ENCODE peak calls at places on chromosome 9, in four cellular contexts. N is breast epithelium, T is HCT116, R is HL-60. B is an unnamed sample. For H3K27me3, the result is how much of the 10 kb centered on the place peaks cover.

GRCh38 chr9:101582593-101582992 is 12.2 kb downstream of the PPP3R2 start:
- DNase-seq in N (no peak), T (no peak), R (no peak), B (no peak)

GRCh38 chr9:99400184-99400731 is 178.2 kb downstream of the SEC61B start:
- DNase-seq in N (no peak), T (no peak), R (no peak), B (no peak)

GRCh38 chr9:15306068-15306756 is 804 bp downstream of the TTC39B start:
- DNase-seq in N (peak), T (no peak), R (no peak), B (no peak)

GRCh38 chr9:116550728-116551436 is 136.2 kb upstream of the TRIM32 start:
- DNase-seq in N (no peak), T (no peak), R (no peak), B (no peak)

GRCh38 chr9:108188482-108188881 is 667.3 kb downstream of the ACTL7B start:
- DNase-seq in N (no peak), T (no peak), R (no peak), B (no peak)

GRCh38 chr9:96218821-96219614 is 83.0 kb downstream of the HSD17B3 start:
- DNase-seq in N (no peak), T (no peak), R (no peak), B (no peak)

GRCh38 chr9:16386579-16387077 is 483.8 kb downstream of the BNC2 start:
- DNase-seq in N (no peak), T (no peak), R (no peak), B (no peak)

GRCh38 chr9:73527521-73527920 is 375.9 kb downstream of the ANXA1 start:
- DNase-seq in N (no peak), T (no peak), R (no peak), B (no peak)

GRCh38 chr9:123267481-123268239 is 726 bp downstream of the STRBP start:
- DNase-seq in N (no peak), T (no peak), R (no peak), B (no peak)

GRCh38 chr9:79408617-79409016 is 163.1 kb upstream of the TLE4 start:
- DNase-seq in N (no peak), T (no peak), R (no peak), B (no peak)

GRCh38 chr9:94627287-94627686 is 12.0 kb downstream of the FBP1 start:
- DNase-seq in N (no peak), T (no peak), R (no peak), B (no peak)

GRCh38 chr9:94630281-94630680 is 9.0 kb downstream of the FBP1 start:
- DNase-seq in N (no peak), T (no peak), R (no peak), B (no peak)

GRCh38 chr9:94630833-94631232 is 8.5 kb downstream of the FBP1 start:
- DNase-seq in N (peak), T (no peak), R (no peak), B (no peak)

GRCh38 chr9:94631599-94631998 is 7.7 kb downstream of the FBP1 start:
- DNase-seq in N (no peak), T (no peak), R (no peak), B (no peak)

GRCh38 chr9:94632736-94633135 is 6.6 kb downstream of the FBP1 start:
- DNase-seq in N (no peak), T (no peak), R (no peak), B (no peak)
- TF ChIP-seq POLR2AphosphoS5 in N (no peak), T (no peak), R (no peak), B (no peak)

GRCh38 chr9:136024286-136024685 is 63.1 kb upstream of the UBAC1 start:
- DNase-seq in N (no peak), T (no peak), R (no peak), B (no peak)

GRCh38 chr9:136025481-136025880 is 64.3 kb upstream of the UBAC1 start:
- DNase-seq in N (no peak), T (no peak), R (no peak), B (no peak)

GRCh38 chr9:136028760-136029470 is 66.2 kb downstream of the NACC2 start:
- DNase-seq in N (no peak), T (no peak), R (no peak), B (no peak)

GRCh38 chr9:136024696-136025316 is 63.6 kb upstream of the UBAC1 start:
- DNase-seq in N (no peak), T (no peak), R (no peak), B (no peak)

GRCh38 chr9:136026266-136026942 is 65.2 kb upstream of the UBAC1 start:
- DNase-seq in N (no peak), T (no peak), R (no peak), B (no peak)
- H3K27me3 ChIP-seq in N (under half), T (under half), R (under half), B (under half)

DNA sequence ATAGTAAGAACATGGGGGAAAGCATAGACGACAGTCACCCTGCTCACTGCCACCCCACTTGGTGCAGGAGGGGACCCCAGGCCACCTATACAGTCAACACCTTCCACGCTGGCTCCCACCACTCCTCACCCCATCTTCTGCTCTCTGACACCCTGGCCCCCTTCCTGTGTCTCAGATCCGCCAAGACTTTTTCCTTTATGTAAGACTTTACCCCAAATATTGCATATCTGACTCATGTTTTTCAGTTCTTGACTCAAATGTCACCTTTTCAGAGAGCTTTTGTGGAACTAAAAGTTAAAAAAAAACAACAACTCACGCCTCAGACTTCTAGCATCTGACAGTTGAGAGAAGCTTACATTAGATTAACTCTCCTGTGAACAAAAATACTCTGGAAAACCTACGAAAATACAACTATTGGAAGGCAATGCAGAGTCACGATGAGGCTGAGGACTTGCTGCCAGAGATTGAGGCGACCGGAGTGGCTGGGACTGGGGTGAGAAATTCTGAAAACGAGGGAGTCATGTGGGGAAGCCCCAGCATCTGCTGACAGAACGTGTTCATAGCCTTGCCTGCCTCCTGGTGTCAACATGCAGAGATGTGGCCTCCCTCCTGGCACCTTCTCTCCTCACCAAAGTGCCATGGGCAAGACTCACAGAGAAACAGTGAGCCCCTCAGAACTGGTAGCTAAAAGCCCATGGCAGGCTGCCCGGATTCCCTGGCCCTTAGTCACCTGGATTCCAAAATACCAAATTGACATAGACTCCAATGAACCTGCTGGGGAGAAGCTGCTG is 22.4 kb upstream of the FCN2 start:
- DNase-seq in N (peak), T (no peak), R (no peak), B (no peak)
- TF ChIP-seq POLR2AphosphoS5 in N (no peak), T (no peak), R (no peak), B (no peak)

GRCh38 chr9:137229903-137230719 is 590 bp upstream of the SLC34A3 start:
- DNase-seq in N (no peak), T (no peak), R (no peak), B (no peak)

GRCh38 chr9:137232101-137232500 is 1.4 kb downstream of the SLC34A3 start:
- DNase-seq in N (no peak), T (no peak), R (no peak), B (no peak)

GRCh38 chr9:137231313-137232039 is 775 bp downstream of the SLC34A3 start:
- DNase-seq in N (no peak), T (no peak), R (no peak), B (no peak)

GRCh38 chr9:137228968-137229896 is 1.5 kb upstream of the SLC34A3 start:
- DNase-seq in N (no peak), T (no peak), R (no peak), B (no peak)

GRCh38 chr9:137230720-137231207 is at the start of gene SLC34A3:
- DNase-seq in N (no peak), T (no peak), R (no peak), B (no peak)
- H3K27me3 ChIP-seq in N (under half), T (under half), R (under half), B (under half)

DNA sequence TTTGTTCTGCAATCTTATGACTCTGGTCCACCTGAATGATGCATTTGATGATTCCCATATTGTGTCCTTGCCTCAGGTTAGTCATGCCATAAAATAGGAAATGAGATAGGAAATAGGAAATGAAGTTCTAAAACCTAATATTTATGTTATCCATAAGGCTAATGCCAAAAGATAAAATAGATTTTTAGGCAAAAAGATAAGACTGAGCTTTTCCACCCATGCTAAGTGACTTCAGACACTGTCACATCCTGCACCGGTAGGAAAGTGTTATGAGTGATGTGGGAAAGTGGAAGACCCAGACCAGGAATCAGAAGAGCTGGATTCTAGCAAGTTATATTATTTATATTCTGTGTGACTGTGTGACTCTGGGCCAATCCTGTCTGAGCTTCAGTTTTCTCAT is 600.8 kb upstream of the DMAC1 start:
- DNase-seq in N (no peak), T (no peak), R (no peak), B (no peak)
- TF ChIP-seq POLR2AphosphoS5 in N (no peak), T (no peak), R (no peak), B (no peak)

GRCh38 chr9:131096490-131097258 is at the start of gene AIF1L:
- DNase-seq in N (no peak), T (peak), R (no peak), B (no peak)

GRCh38 chr9:131097259-131097947 is 1.1 kb downstream of the AIF1L start:
- DNase-seq in N (no peak), T (no peak), R (no peak), B (no peak)

GRCh38 chr9:131098391-131099087 is 2.2 kb downstream of the AIF1L start:
- DNase-seq in N (no peak), T (no peak), R (no peak), B (no peak)

GRCh38 chr9:131099088-131099611 is 2.8 kb downstream of the AIF1L start:
- DNase-seq in N (no peak), T (no peak), R (no peak), B (no peak)

GRCh38 chr9:131097948-131098278 is 1.6 kb downstream of the AIF1L start:
- DNase-seq in N (no peak), T (no peak), R (no peak), B (no peak)
- H3K27me3 ChIP-seq in N (under half), T (under half), R (under half), B (under half)

DNA sequence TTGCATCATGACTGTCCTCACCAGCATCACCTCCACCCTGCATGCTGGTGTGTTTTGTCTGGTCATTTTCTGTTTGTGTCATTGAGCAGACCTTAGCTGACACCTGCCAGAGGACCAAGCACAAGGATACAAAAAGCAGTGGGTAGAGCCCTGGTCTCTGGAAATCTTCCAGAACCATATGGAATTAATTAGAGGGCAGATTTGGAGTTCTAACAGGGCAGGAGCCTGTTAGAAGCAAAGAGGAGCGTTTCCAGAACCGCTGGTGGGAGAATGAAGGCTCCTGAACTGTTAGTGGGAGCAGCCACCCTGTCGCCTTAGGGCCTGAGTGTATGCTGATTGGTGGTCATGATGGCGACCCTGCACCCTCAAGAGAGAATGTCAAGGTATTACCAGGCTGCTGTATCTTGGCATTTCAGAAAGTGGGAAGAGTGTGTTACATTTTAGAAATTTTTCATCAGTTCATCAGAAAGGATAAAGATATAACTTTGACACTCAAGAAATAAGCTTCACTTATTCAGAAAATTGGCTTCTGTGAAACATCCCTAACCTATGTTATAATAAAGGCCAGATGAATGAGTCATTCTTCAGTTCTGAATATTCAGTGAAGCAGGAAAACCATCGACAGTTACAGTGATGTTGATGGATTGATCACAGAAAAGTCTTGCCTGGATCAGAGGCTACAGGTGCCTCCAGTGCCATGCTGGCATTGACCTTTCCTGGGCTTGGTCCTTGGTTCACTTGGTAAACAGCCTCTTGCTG is 99.0 kb downstream of the AMBP start:
- DNase-seq in N (no peak), T (no peak), R (no peak), B (no peak)
- TF ChIP-seq POLR2AphosphoS5 in N (no peak), T (no peak), R (no peak), B (no peak)

GRCh38 chr9:134778841-134779411 is 101.7 kb upstream of the FCN2 start:
- DNase-seq in N (peak), T (peak), R (no peak), B (no peak)
- H3K27me3 ChIP-seq in N (under half), T (under half), R (under half), B (under half)

DNA sequence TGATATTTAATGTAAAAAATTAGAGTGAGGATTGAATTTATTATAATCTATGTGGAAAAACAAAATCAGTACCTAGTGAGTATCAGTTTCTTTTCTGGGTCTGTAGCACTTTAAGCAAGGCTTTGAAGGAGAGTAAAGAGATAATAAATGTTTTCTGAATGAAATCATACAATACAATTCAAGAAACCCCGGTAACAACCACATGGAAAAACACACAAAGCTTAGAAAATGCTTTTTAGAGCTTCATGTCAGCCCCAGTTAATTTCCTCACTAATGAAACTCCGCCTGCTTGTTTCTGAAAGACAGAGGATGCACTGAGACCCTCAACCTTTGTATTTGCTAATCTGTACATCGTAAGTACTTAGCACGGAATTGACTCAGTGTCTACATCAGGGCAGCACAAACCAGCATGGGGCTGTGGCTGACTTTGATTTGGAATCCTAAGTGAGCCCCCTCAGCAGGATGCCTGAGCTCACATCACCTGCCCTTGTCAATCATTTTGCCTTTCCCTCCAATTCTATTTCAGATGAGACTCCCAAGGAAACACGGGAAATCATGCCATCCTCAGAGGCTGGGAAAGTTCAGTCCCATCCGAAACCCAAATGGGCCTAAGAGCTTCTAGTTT is 499.1 kb upstream of the MPDZ start:
- DNase-seq in N (no peak), T (no peak), R (no peak), B (no peak)
- TF ChIP-seq POLR2AphosphoS5 in N (no peak), T (no peak), R (no peak), B (no peak)

GRCh38 chr9:102844754-102845153 is 150.4 kb upstream of the CYLC2 start:
- DNase-seq in N (no peak), T (no peak), R (no peak), B (no peak)
- H3K27me3 ChIP-seq in N (under half), T (under half), R (under half), B (under half)